ENCODE peak calls at places on chromosomes 2 and 18, in five cellular contexts. V is BJ, X is Calu3, O is glutamatergic neuron, D is AG04450. J is an unnamed sample.

GRCh38 chr2:168894101-168894500 is 3.9 kb upstream of the SPC25 start:
- DNase-seq in V (no peak), X (no peak), O (no peak), D (no peak), J (no peak)

GRCh38 chr18:26483633-26484032 is 64.7 kb downstream of the KCTD1 start:
- DNase-seq in V (no peak), X (no peak), O (no peak), D (no peak), J (no peak)

GRCh38 chr18:56903686-56904085 is 243.2 kb upstream of the BOD1L2 start:
- DNase-seq in V (no peak), X (no peak), O (no peak), D (no peak), J (no peak)

GRCh38 chr18:13610517-13610916 is 115.8 kb downstream of the FAM210A start:
- DNase-seq in V (no peak), X (no peak), O (no peak), D (no peak), J (no peak)

GRCh38 chr2:122980672-122981071 is 1044.4 kb upstream of the CNTNAP5 start:
- DNase-seq in V (no peak), X (no peak), O (no peak), D (no peak), J (no peak)

GRCh38 chr2:71524476-71524875 is 71.1 kb downstream of the DYSF start:
- DNase-seq in V (no peak), X (no peak), O (no peak), D (no peak), J (no peak)

GRCh38 chr18:45910405-45911023 is 56.6 kb downstream of the EPG5 start:
- DNase-seq in V (no peak), X (peak), O (peak), D (peak), J (no peak)

GRCh38 chr18:72697706-72698105 is 153.6 kb upstream of the CBLN2 start:
- DNase-seq in V (no peak), X (no peak), O (no peak), D (no peak), J (no peak)

GRCh38 chr18:5746844-5747243 is 148.5 kb downstream of the TMEM200C start:
- DNase-seq in V (no peak), X (no peak), O (no peak), D (no peak), J (no peak)

GRCh38 chr2:240229603-240230423 is 89.4 kb upstream of the OTOS start:
- DNase-seq in V (no peak), X (peak), O (peak), D (no peak), J (no peak)

GRCh38 chr2:888906-889566 is 61.6 kb upstream of the SNTG2 start:
- DNase-seq in V (no peak), X (no peak), O (no peak), D (no peak), J (peak)

GRCh38 chr2:73175663-73176204 is 26.6 kb upstream of the NOTO start:
- DNase-seq in V (no peak), X (peak), O (peak), D (no peak), J (no peak)

GRCh38 chr2:188293601-188294482 is 2.2 kb downstream of the GULP1 start:
- DNase-seq in V (no peak), X (peak), O (peak), D (no peak), J (no peak)

GRCh38 chr2:32496657-32497056 is 131.2 kb upstream of the TTC27 start:
- DNase-seq in V (no peak), X (no peak), O (no peak), D (no peak), J (no peak)

GRCh38 chr2:240278661-240279060 is 138.2 kb upstream of the OTOS start:
- DNase-seq in V (no peak), X (no peak), O (no peak), D (peak), J (no peak)

GRCh38 chr2:241859436-241860183 is 916 bp upstream of the PDCD1 start:
- DNase-seq in V (no peak), X (no peak), O (peak), D (no peak), J (no peak)

GRCh38 chr2:11498126-11498473 is 32.1 kb upstream of the E2F6 start:
- DNase-seq in V (no peak), X (no peak), O (no peak), D (no peak), J (no peak)

GRCh38 chr2:16288371-16289112 is 348.2 kb downstream of the MYCN start:
- DNase-seq in V (no peak), X (no peak), O (no peak), D (no peak), J (no peak)

GRCh38 chr18:66582151-66582550 is 21.7 kb downstream of the CDH19 start:
- DNase-seq in V (no peak), X (no peak), O (no peak), D (no peak), J (no peak)

GRCh38 chr2:216857131-216857550 is 2.7 kb downstream of the TNP1 start:
- DNase-seq in V (no peak), X (no peak), O (no peak), D (peak), J (no peak)

GRCh38 chr2:172134270-172134669 is 31.6 kb upstream of the DLX2 start:
- DNase-seq in V (no peak), X (no peak), O (no peak), D (no peak), J (no peak)

GRCh38 chr2:120302301-120302700 is 43.6 kb upstream of the INHBB start:
- DNase-seq in V (no peak), X (no peak), O (no peak), D (no peak), J (no peak)

GRCh38 chr2:164948540-164948939 is 6.8 kb downstream of the SLC38A11 start:
- DNase-seq in V (no peak), X (no peak), O (no peak), D (no peak), J (no peak)

GRCh38 chr2:48717826-48718225 is 37.7 kb downstream of the LHCGR start:
- DNase-seq in V (no peak), X (no peak), O (no peak), D (no peak), J (no peak)

GRCh38 chr2:181354626-181355025 is 102.6 kb upstream of the ITGA4 start:
- DNase-seq in V (peak), X (no peak), O (no peak), D (peak), J (no peak)

GRCh38 chr2:235511187-235511661 is 17.4 kb downstream of the AGAP1 start:
- DNase-seq in V (no peak), X (peak), O (no peak), D (peak), J (no peak)

GRCh38 chr18:5417342-5417741 is 121.8 kb upstream of the ZBTB14 start:
- DNase-seq in V (no peak), X (no peak), O (no peak), D (no peak), J (no peak)

GRCh38 chr2:179555681-179556283 is 291.1 kb upstream of the SESTD1 start:
- DNase-seq in V (no peak), X (no peak), O (no peak), D (no peak), J (no peak)

GRCh38 chr2:233811732-233812131 is 33.6 kb downstream of the MROH2A start:
- DNase-seq in V (no peak), X (no peak), O (no peak), D (no peak), J (no peak)

GRCh38 chr2:180699657-180700361 is 280.6 kb upstream of the UBE2E3 start:
- DNase-seq in V (no peak), X (no peak), O (no peak), D (no peak), J (no peak)

GRCh38 chr2:33291278-33292013 is 185.0 kb upstream of the RASGRP3 start:
- DNase-seq in V (peak), X (no peak), O (no peak), D (peak), J (no peak)

GRCh38 chr2:174788291-174788929 is 24.1 kb upstream of the CHRNA1 start:
- DNase-seq in V (no peak), X (no peak), O (peak), D (no peak), J (no peak)

GRCh38 chr2:134527398-134527797 is 191.4 kb downstream of the TMEM163 start:
- DNase-seq in V (no peak), X (no peak), O (no peak), D (no peak), J (no peak)

GRCh38 chr2:83022631-83023210 is 1436.4 kb downstream of the SUCLG1 start:
- DNase-seq in V (no peak), X (no peak), O (no peak), D (no peak), J (no peak)

GRCh38 chr2:105953942-105954341 is 209.2 kb downstream of the NCK2 start:
- DNase-seq in V (no peak), X (no peak), O (no peak), D (no peak), J (no peak)

GRCh38 chr2:75157435-75157834 is 41.9 kb downstream of the TACR1 start:
- DNase-seq in V (no peak), X (no peak), O (no peak), D (no peak), J (no peak)
- TF ChIP-seq CTCF in V (peak), X (no peak), O (no peak), D (peak), J (peak)

DNA sequence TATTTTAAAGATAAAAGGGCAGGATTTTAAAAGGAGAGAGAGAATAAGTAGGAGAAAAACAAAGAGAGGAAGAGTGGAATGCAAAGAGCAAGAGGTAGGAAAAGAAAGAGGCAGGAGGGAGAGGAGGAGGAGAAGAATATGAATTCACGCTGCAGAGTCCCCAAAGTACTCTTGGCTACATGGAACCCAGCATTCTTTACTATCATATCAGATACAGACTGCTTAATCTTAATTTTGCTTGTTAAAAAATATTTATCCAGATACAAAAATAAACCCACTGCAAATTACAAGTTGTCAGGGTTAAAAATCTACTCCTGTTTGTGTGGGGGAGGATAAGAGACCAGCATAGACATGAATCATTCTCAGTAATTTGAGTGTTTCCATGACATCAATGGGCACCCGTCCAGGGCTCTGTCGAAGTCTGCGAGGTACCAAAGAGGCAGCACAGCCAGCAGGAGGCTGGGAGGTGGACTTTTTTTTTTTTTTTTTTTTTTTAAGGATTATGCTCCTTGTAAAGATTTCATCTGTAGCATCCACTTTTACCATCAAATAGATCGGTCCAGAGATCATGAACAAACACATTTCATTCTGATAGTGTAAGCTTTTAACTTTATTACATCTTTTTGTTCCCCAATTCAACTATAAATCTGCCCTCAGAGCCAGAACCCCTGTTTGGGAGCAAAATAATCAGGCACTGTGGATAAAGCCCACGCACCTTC is 182.2 kb downstream of the TCF4 start:
- DNase-seq in V (peak), X (peak), O (no peak), D (peak), J (peak)
- TF ChIP-seq CTCF in V (peak), X (no peak), O (no peak), D (peak), J (peak)

DNA sequence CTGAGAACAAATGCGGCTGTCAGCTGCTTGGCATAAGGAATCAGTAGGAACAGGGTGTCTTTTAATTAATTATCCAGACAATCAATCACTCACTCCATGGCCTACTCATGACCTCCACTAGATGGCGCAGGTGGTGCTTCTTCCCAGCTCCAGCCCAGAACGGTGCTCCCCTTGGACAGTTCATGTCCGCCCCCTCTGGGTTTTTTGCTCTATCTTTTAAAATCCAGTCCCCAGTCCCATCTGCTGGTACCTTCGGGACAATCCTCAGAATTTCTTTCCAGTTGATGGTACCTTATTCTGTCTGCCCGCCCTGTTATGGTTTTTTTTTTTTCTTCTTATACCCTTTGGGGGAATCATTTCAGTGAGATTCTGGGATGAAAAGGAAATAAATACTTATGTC is 99.8 kb downstream of the CACNB4 start:
- DNase-seq in V (no peak), X (peak), O (peak), D (no peak), J (no peak)
- TF ChIP-seq CTCF in V (peak), X (peak), O (peak), D (peak), J (peak)

GRCh38 chr2:231541605-231542509 is 11.6 kb upstream of the NMUR1 start:
- DNase-seq in V (no peak), X (no peak), O (peak), D (no peak), J (no peak)
- TF ChIP-seq CTCF in V (peak), X (no peak), O (no peak), D (no peak), J (peak)

GRCh38 chr2:197876524-197876923 is 72.1 kb downstream of the PLCL1 start:
- DNase-seq in V (no peak), X (no peak), O (no peak), D (no peak), J (no peak)

GRCh38 chr2:197870137-197870536 is 65.7 kb downstream of the PLCL1 start:
- DNase-seq in V (no peak), X (no peak), O (no peak), D (no peak), J (no peak)

GRCh38 chr2:197871780-197872456 is 67.5 kb downstream of the PLCL1 start:
- DNase-seq in V (no peak), X (no peak), O (no peak), D (no peak), J (no peak)

GRCh38 chr2:197875736-197876135 is 71.3 kb downstream of the PLCL1 start:
- DNase-seq in V (no peak), X (no peak), O (no peak), D (no peak), J (no peak)

GRCh38 chr2:197873293-197873701 is 68.9 kb downstream of the PLCL1 start:
- DNase-seq in V (peak), X (no peak), O (no peak), D (peak), J (no peak)
- TF ChIP-seq CTCF in V (no peak), X (no peak), O (no peak), D (peak), J (no peak)

DNA sequence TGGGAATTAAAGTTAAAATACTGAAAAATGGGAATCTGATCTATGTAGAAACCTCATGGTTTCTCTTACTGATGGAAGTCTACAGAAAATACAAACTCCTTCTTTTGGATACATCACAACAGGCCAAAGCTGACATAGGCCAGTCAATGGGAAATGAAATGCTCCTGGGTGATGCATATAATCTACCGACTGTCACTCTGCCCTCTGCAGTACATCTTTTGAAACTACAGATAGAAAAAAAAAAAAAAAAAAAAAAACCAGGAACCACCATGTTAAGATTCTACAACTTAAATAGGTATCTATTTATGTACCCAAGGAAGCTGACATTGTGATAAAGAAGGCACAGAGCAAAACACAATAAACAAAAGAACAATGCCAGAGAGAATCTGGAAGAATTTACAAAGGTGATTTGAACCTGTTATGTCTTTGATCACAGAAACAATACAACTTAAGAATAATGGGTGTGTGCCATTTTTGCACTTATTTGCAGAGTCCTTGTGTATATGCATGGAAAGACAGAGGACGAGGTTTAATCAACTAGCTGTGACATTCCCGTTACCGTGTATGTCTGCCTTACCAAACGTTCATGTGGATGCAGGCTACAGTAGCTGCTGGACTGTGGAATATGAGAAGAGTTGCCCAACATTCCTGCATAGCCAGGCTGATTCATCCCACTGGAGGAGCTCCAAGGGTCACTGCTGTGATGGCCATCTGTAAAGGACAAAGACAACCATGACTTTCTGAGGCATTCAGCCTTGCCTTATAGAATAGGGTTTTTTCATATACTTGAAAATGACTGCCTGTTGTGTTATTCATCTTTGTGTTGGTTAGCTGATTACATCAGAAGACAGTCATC is 312.7 kb downstream of the TCF4 start:
- DNase-seq in V (no peak), X (no peak), O (no peak), D (peak), J (no peak)
- TF ChIP-seq CTCF in V (no peak), X (no peak), O (peak), D (peak), J (no peak)

GRCh38 chr2:162258686-162259085 is 15.4 kb upstream of the FAP start:
- DNase-seq in V (no peak), X (no peak), O (no peak), D (no peak), J (no peak)
- TF ChIP-seq CTCF in V (no peak), X (no peak), O (no peak), D (no peak), J (no peak)

GRCh38 chr2:8190279-8190678 is 491.6 kb upstream of the ID2 start:
- DNase-seq in V (no peak), X (no peak), O (no peak), D (no peak), J (no peak)

GRCh38 chr2:8189316-8189715 is 492.5 kb upstream of the ID2 start:
- DNase-seq in V (no peak), X (no peak), O (no peak), D (no peak), J (no peak)

GRCh38 chr2:8193146-8193545 is 488.7 kb upstream of the ID2 start:
- DNase-seq in V (peak), X (no peak), O (no peak), D (no peak), J (no peak)

GRCh38 chr2:8193686-8194615 is 487.9 kb upstream of the ID2 start:
- DNase-seq in V (no peak), X (no peak), O (peak), D (no peak), J (no peak)

GRCh38 chr2:8191427-8191826 is 490.4 kb upstream of the ID2 start:
- DNase-seq in V (no peak), X (no peak), O (no peak), D (peak), J (no peak)
- TF ChIP-seq CTCF in V (no peak), X (no peak), O (no peak), D (no peak), J (no peak)

DNA sequence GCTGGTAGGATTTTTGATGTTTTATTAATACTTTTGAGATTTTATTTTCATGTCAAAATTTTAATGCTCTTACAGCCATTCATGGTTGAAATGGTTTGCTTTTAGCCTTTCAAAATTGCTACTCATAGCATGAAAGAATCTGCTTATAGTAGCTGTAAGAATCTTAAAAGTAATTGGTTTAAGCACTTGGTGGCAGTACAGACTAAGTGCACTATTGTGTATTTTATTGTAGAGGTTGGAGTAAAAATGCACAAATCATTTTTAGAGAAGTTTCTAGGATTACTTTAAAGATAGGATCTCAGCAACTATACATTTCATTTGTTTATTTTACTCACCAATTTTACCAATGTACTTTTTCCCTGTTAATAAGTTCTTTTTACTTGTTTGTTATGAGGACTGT is 205.8 kb downstream of the SPAG16 start:
- DNase-seq in V (no peak), X (no peak), O (no peak), D (no peak), J (no peak)
- TF ChIP-seq CTCF in V (no peak), X (no peak), O (no peak), D (no peak), J (peak)

GRCh38 chr2:194452504-194452903 is 1204.5 kb upstream of the SLC39A10 start:
- DNase-seq in V (no peak), X (no peak), O (no peak), D (no peak), J (no peak)

GRCh38 chr2:194455358-194455757 is 1201.7 kb upstream of the SLC39A10 start:
- DNase-seq in V (no peak), X (no peak), O (no peak), D (no peak), J (no peak)
- TF ChIP-seq CTCF in V (no peak), X (no peak), O (no peak), D (no peak), J (no peak)

J was measured in osteocyte.